ENCODE peak calls at places on chromosomes 5 and 9, in five cellular contexts. L, I, U, F and T are unnamed samples.

GRCh38 chr5:4941957-4942830 is 197.9 kb upstream of the ADAMTS16 start:
- DNase-seq in L (no peak), I (no peak), U (no peak), F (no peak), T (no peak)

GRCh38 chr9:35914307-35914807 is 5.1 kb downstream of the SPAAR start:
- DNase-seq in L (peak), I (peak), U (peak), F (no peak), T (peak)

GRCh38 chr9:132712753-132713152 is 42.5 kb downstream of the GTF3C4 start:
- DNase-seq in L (no peak), I (no peak), U (no peak), F (no peak), T (no peak)

GRCh38 chr9:4926239-4926638 is 58.8 kb upstream of the JAK2 start:
- DNase-seq in L (no peak), I (no peak), U (no peak), F (no peak), T (no peak)

GRCh38 chr5:172778223-172778814 is 7.3 kb upstream of the DUSP1 start:
- DNase-seq in L (peak), I (no peak), U (peak), F (no peak), T (no peak)

GRCh38 chr5:142324377-142324870 is 397 bp downstream of the SPRY4 start:
- DNase-seq in L (peak), I (peak), U (no peak), F (no peak), T (no peak)

GRCh38 chr5:148297695-148298094 is 14.5 kb upstream of the SPINK7 start:
- DNase-seq in L (no peak), I (no peak), U (no peak), F (no peak), T (no peak)

GRCh38 chr5:159017787-159018186 is 81.9 kb downstream of the EBF1 start:
- DNase-seq in L (peak), I (peak), U (no peak), F (no peak), T (no peak)

GRCh38 chr5:88092358-88092757 is 176.3 kb downstream of the TMEM161B start:
- DNase-seq in L (no peak), I (no peak), U (no peak), F (no peak), T (no peak)

GRCh38 chr9:70110194-70111041 is 66.8 kb downstream of the MAMDC2 start:
- DNase-seq in L (no peak), I (no peak), U (no peak), F (no peak), T (no peak)

GRCh38 chr9:129751841-129752801 is 721 bp downstream of the PTGES start:
- DNase-seq in L (no peak), I (peak), U (peak), F (peak), T (no peak)

GRCh38 chr5:150489358-150490295 is 18.3 kb upstream of the NDST1 start:
- DNase-seq in L (no peak), I (no peak), U (peak), F (no peak), T (no peak)

GRCh38 chr9:115391166-115391825 is 273.3 kb upstream of the TNC start:
- DNase-seq in L (no peak), I (no peak), U (no peak), F (no peak), T (no peak)

GRCh38 chr9:34988218-34989055 is 1.1 kb upstream of the DNAJB5 start:
- DNase-seq in L (peak), I (peak), U (peak), F (no peak), T (peak)

GRCh38 chr5:55022454-55022853 is 1.6 kb upstream of the GZMK start:
- DNase-seq in L (no peak), I (no peak), U (no peak), F (no peak), T (no peak)

GRCh38 chr5:171311698-171312083 is 2.6 kb downstream of the TLX3 start:
- DNase-seq in L (no peak), I (no peak), U (no peak), F (no peak), T (no peak)

GRCh38 chr5:181114844-181115778 is 15.9 kb downstream of the OR2V1 start:
- DNase-seq in L (no peak), I (no peak), U (no peak), F (no peak), T (no peak)

GRCh38 chr5:79133121-79133656 is 21.6 kb downstream of the BHMT start:
- DNase-seq in L (no peak), I (no peak), U (no peak), F (no peak), T (no peak)

GRCh38 chr9:89721971-89722530 is 117.2 kb downstream of the GADD45G start:
- DNase-seq in L (no peak), I (no peak), U (no peak), F (no peak), T (no peak)

GRCh38 chr5:170554566-170555267 is 50.9 kb downstream of the KCNIP1 start:
- DNase-seq in L (peak), I (peak), U (peak), F (no peak), T (no peak)

GRCh38 chr9:83707518-83707767 is 315 bp downstream of the UBQLN1 start:
- DNase-seq in L (no peak), I (no peak), U (no peak), F (no peak), T (no peak)

GRCh38 chr5:76733049-76733417 is 17.1 kb downstream of the F2R start:
- DNase-seq in L (no peak), I (no peak), U (peak), F (no peak), T (no peak)

GRCh38 chr5:56606202-56606601 is 209.1 kb upstream of the MAP3K1 start:
- DNase-seq in L (no peak), I (no peak), U (no peak), F (no peak), T (no peak)

GRCh38 chr5:60586307-60586901 is 113.6 kb downstream of the DEPDC1B start:
- DNase-seq in L (no peak), I (no peak), U (no peak), F (no peak), T (no peak)

GRCh38 chr5:31851290-31851689 is 212.4 kb downstream of the PDZD2 start:
- DNase-seq in L (no peak), I (no peak), U (no peak), F (no peak), T (no peak)

GRCh38 chr5:138503487-138504270 is 38.4 kb downstream of the EGR1 start:
- DNase-seq in L (peak), I (no peak), U (peak), F (no peak), T (no peak)

GRCh38 chr9:11312976-11313375 is 700.2 kb upstream of the PTPRD start:
- DNase-seq in L (no peak), I (no peak), U (no peak), F (no peak), T (no peak)

GRCh38 chr9:121822093-121823085 is 171.0 kb downstream of the DAB2IP start:
- DNase-seq in L (no peak), I (no peak), U (no peak), F (no peak), T (peak)

GRCh38 chr9:76618762-76619161 is 145.5 kb upstream of the PCA3 start:
- DNase-seq in L (no peak), I (no peak), U (no peak), F (no peak), T (no peak)

GRCh38 chr5:150143725-150144058 is 12.0 kb downstream of the PDGFRB start:
- DNase-seq in L (peak), I (no peak), U (no peak), F (no peak), T (no peak)

GRCh38 chr5:180816608-180817534 is 14.3 kb upstream of the MGAT1 start:
- DNase-seq in L (peak), I (peak), U (no peak), F (no peak), T (peak)

GRCh38 chr9:14554866-14555265 is 138.4 kb downstream of the ZDHHC21 start:
- DNase-seq in L (no peak), I (no peak), U (no peak), F (no peak), T (no peak)

GRCh38 chr9:109990541-109990940 is 210.5 kb downstream of the PALM2AKAP2 start:
- DNase-seq in L (no peak), I (no peak), U (no peak), F (no peak), T (no peak)

GRCh38 chr9:82148849-82149544 is 160.4 kb downstream of the SPATA31D1 start:
- DNase-seq in L (no peak), I (no peak), U (no peak), F (no peak), T (no peak)

GRCh38 chr5:173329370-173330150 is 1.3 kb upstream of the STC2 start:
- DNase-seq in L (no peak), I (no peak), U (no peak), F (no peak), T (no peak)

GRCh38 chr9:120366646-120367019 is 213.3 kb downstream of the CDK5RAP2 start:
- DNase-seq in L (no peak), I (no peak), U (no peak), F (peak), T (no peak)

GRCh38 chr5:161925960-161926359 is 78.0 kb downstream of the GABRA1 start:
- DNase-seq in L (no peak), I (no peak), U (no peak), F (no peak), T (no peak)
- TF ChIP-seq CTCF in L (no peak), I (no peak), U (no peak), F (no peak), T (no peak)

GRCh38 chr9:112489039-112489546 is 2.5 kb downstream of the KIAA1958 start:
- DNase-seq in L (no peak), I (no peak), U (no peak), F (no peak), T (no peak)
- H3K4me3 ChIP-seq in L (no peak), I (peak), U (no peak), F (no peak), T (no peak)

DNA sequence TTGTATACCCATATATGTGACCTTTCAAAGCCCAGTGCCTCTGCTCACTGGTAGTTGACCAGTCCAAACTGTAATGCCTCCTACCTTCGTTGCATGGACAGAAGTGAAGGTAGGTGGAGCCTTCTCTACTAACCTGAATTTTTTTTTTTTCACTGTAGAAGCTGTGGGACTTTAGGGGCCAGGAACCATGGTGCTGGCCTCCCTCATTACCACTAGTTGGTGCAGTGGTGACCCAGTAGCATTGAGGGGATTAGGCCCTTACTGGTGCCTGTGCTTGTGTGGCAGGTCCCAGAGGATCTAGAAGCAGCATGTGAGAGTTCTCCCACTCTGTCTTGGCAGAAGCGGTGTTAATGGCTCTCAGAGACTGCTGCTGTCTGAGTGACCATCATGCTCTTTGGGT is 2.3 kb downstream of the RALGPS1 start:
- DNase-seq in L (no peak), I (no peak), U (no peak), F (no peak), T (no peak)
- TF ChIP-seq CTCF in L (no peak), I (no peak), U (no peak), F (no peak), T (no peak)

GRCh38 chr9:114365194-114365593 is 22.6 kb downstream of the AKNA start:
- DNase-seq in L (no peak), I (no peak), U (no peak), F (no peak), T (no peak)

GRCh38 chr9:114367823-114368609 is 19.8 kb downstream of the AKNA start:
- DNase-seq in L (no peak), I (no peak), U (no peak), F (no peak), T (no peak)

GRCh38 chr9:114364528-114365041 is 23.2 kb downstream of the AKNA start:
- DNase-seq in L (no peak), I (no peak), U (no peak), F (no peak), T (no peak)

GRCh38 chr9:114367406-114367805 is 20.4 kb downstream of the AKNA start:
- DNase-seq in L (no peak), I (no peak), U (no peak), F (no peak), T (no peak)

GRCh38 chr9:114366334-114367128 is 21.3 kb downstream of the AKNA start:
- DNase-seq in L (no peak), I (no peak), U (peak), F (no peak), T (no peak)
- H3K4me3 ChIP-seq in L (no peak), I (no peak), U (no peak), F (no peak), T (no peak)

DNA sequence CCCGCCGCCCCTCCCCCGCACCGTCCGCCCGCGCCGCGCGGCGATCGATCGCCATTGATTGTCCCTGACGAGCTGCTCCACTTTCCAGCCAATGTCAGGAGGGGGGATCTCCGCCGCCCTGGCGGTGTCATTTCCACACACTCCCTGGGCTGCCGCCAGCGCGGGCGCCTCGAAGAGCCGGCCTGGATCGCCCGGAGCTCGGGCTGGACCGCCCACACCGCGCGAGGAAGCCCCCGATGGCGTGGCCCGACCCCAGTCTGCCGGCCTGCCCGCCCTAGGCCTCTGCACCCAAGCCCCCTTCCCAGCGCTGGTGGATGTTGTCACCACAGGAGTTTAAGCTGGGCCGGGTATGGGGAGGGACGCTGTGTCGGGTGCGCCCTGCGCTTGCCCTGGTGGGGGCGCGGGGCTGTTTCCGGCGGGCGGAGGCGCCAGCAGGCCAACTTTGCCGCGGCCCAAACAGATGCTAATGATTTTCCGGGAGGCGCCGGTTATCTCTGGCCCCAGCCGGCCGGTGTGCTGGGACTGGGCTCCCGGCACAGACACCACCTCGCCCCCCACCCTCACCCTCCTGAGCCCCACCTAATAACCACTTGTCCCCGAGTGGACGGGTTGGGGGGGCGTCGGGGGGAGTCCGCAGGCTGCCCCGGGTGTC is 10.6 kb upstream of the CXXC5 start:
- DNase-seq in L (peak), I (peak), U (peak), F (peak), T (peak)
- TF ChIP-seq CTCF in L (peak), I (peak), U (peak), F (no peak), T (no peak)

DNA sequence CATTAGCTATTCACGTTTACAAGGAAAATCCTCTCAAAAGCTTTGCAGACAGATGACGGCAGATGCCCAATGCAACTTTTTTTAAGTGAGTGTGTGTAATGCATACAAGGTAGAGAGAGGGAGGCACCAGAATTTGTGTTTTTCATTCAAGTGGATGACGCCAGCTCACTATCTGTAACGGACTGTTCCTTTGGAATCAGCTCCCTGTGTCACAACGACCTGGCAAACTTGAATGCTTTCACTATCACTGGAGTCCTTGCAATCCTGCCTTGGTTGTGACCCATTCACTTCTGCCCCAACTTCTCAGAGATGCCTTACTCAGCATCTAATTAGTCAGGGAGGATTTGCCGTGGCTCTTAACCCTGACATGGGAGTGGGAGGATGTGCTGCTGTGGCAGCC is 148.5 kb downstream of the BNC2 start:
- DNase-seq in L (peak), I (peak), U (peak), F (peak), T (peak)
- H3K4me3 ChIP-seq in L (peak), I (no peak), U (no peak), F (no peak), T (no peak)

DNA sequence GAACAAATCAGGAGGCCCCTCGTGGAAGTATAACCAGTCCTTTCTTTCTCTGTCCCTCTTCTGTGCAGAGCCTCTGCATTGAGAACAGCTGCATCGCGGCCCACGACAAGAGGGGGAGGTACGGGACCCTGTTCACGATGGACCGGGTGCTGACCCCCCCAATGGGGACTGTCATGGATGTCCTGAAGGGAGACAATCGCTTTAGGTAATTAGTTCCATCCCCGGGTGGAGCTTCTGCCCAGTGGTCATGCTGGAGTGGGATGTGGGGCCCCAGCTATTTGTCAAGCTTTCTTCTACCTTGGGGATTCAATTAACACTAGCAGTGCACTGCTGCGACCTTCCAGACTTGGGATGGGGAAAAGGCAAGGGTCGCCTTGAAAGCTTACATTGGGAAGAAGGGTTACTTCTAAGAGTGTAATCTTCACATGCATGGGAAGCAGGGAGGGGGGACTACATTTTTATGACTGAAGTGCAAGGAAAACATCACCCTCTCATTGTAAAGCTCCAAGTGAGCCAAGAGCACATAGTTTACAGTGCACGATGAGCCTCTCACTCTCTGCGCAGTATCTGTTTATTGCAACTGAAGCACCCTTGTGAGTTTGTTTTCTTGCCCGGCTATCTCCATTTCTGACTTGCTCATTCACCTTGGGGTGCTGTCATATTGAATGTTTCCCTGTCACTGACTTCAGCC is 27.0 kb downstream of the TGFBI start:
- DNase-seq in L (no peak), I (no peak), U (no peak), F (no peak), T (no peak)
- TF ChIP-seq CTCF in L (no peak), I (no peak), U (no peak), F (no peak), T (no peak)